ENCODE peak calls at places on chromosome 15, in six cellular contexts. P is A549, L is K562, S is WTC11, H is H1, X is endothelial cell of umbilical vein. F is an unnamed sample.

GRCh38 chr15:86634992-86635608 is 555.4 kb downstream of the AGBL1 start:
- DNase-seq in P (no peak), S (no peak), H (no peak), X (no peak), L (no peak), F (no peak)

GRCh38 chr15:100721758-100722550 is 119.6 kb downstream of the ASB7 start:
- DNase-seq in X (peak; percentile 96), S (no peak), P (peak; percentile 98), L (no peak), H (peak; percentile 35), F (peak; percentile 91)

GRCh38 chr15:40150163-40150925 is 10.5 kb upstream of the BUB1B start:
- DNase-seq in L (no peak), X (peak; percentile 40), H (no peak), P (no peak), S (no peak), F (peak; percentile 14)

GRCh38 chr15:25693321-25694237 is 169.5 kb downstream of the ATP10A start:
- DNase-seq in X (no peak), S (peak; percentile 75), H (peak; percentile 86), P (no peak), L (peak; percentile 46), F (peak; percentile 7)

GRCh38 chr15:89139613-89140499 is 51.6 kb downstream of the ABHD2 start:
- DNase-seq in X (no peak), H (no peak), S (peak; percentile 22), L (no peak), P (no peak), F (peak; percentile 62)

GRCh38 chr15:99143655-99144610 is 39.1 kb downstream of the SYNM start:
- DNase-seq in L (no peak), H (no peak), S (no peak), X (no peak), P (no peak), F (peak; percentile 35)

GRCh38 chr15:33292718-33293307 is 18.0 kb upstream of the RYR3 start:
- DNase-seq in X (peak; percentile 69), L (peak; percentile 47), P (peak; percentile 59), H (peak; percentile 70), S (peak; percentile 74), F (peak; percentile 51)

GRCh38 chr15:40984963-40985362 is 31.7 kb downstream of the CHAC1 start:
- DNase-seq in L (no peak), S (no peak), H (no peak), X (no peak), P (no peak), F (no peak)

GRCh38 chr15:85380860-85381535 is 595 bp downstream of the AKAP13 start:
- DNase-seq in L (peak; percentile 33), H (peak; percentile 67), S (peak; percentile 68), P (peak; percentile 48), X (peak; percentile 54), F (no peak)

GRCh38 chr15:101509279-101509678 is 19.8 kb upstream of the PCSK6 start:
- DNase-seq in X (no peak), S (no peak), L (no peak), H (no peak), P (no peak), F (peak; percentile 47)

GRCh38 chr15:100103828-100104227 is 237.9 kb downstream of the ADAMTS17 start:
- DNase-seq in P (no peak), X (no peak), S (no peak), H (no peak), L (no peak), F (no peak)

GRCh38 chr15:39040861-39041260 is 476.2 kb upstream of the RASGRP1 start:
- DNase-seq in P (no peak), X (no peak), S (no peak), H (no peak), L (no peak), F (no peak)

GRCh38 chr15:90002428-90002844 is 1.3 kb downstream of the ZNF710 start:
- DNase-seq in S (peak; percentile 53), H (peak; percentile 65), X (peak; percentile 44), P (peak; percentile 71), L (no peak), F (no peak)

GRCh38 chr15:55820043-55820442 is 77.1 kb upstream of the PRTG start:
- DNase-seq in X (no peak), S (no peak), L (no peak), P (no peak), H (no peak), F (no peak)

GRCh38 chr15:51828621-51829359 is 663 bp upstream of the TMOD3 start:
- DNase-seq in S (no peak), P (no peak), H (no peak), X (no peak), L (peak; percentile 73), F (no peak)

GRCh38 chr15:65962187-65962586 is 92.9 kb downstream of the RAB11A start:
- DNase-seq in S (no peak), L (no peak), H (no peak), P (no peak), X (peak; percentile 6), F (no peak)

GRCh38 chr15:55824857-55825613 is 82.1 kb upstream of the PRTG start:
- DNase-seq in X (no peak), P (no peak), S (peak; percentile 17), L (no peak), H (no peak), F (no peak)

GRCh38 chr15:72782993-72783562 is 480 bp downstream of the ADPGK start:
- DNase-seq in L (no peak), X (no peak), P (no peak), S (no peak), H (no peak), F (no peak)

GRCh38 chr15:36278219-36278618 is 301.2 kb upstream of the CDIN1 start:
- DNase-seq in X (no peak), S (no peak), H (no peak), P (no peak), L (no peak), F (no peak)

GRCh38 chr15:29815000-29815704 is 7.1 kb downstream of the TJP1 start:
- DNase-seq in H (no peak), X (peak; percentile 62), P (no peak), S (no peak), L (peak; percentile 26), F (peak; percentile 41)

DNA sequence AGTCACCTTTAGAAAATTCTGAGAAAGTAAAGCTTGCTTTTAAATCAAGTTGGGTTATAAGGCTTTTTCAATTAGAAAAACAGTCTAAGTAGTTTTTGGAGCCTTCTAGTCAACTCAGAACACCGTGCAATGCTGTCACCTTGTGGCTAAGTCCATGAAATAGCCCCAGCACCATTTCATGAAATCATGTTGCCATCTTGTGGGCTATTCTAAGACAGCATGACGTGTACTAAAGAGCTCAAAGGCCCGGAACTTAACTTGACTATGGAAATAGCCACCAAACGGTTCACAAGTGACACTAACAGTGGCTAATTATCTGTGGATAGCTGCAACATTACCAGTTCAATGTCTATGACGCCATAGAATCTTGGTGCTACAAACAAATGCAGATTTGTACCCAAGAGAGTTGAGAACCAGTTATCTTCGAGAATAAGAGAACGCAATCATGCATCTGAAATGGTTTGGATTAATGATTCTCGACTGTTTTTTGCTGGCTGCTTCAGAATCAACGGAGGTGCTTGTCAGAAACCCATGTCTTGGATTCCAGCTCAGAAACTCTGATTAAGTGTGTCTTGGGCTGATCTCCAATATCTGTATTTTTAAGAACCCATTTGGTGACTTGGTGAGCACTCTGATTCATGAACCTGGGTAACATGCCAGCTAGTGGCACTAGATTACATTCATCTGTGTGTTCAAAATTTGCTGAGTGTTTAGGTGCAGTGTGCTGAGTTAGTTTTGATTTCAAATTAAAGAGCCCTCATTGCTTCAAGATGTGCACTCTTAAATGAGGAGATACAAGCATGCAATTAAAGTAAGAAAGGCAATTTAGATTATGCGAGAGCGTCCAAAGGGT is 111.2 kb upstream of the MCTP2 start:
- DNase-seq in S (peak; percentile 48), X (peak; percentile 65), H (peak; percentile 54), L (peak; percentile 35), P (peak; percentile 51), F (peak; percentile 71)
- TF ChIP-seq JUN in S (no peak), X (peak; percentile 12), H (no peak), L (no peak), P (no peak), F (no peak)

DNA sequence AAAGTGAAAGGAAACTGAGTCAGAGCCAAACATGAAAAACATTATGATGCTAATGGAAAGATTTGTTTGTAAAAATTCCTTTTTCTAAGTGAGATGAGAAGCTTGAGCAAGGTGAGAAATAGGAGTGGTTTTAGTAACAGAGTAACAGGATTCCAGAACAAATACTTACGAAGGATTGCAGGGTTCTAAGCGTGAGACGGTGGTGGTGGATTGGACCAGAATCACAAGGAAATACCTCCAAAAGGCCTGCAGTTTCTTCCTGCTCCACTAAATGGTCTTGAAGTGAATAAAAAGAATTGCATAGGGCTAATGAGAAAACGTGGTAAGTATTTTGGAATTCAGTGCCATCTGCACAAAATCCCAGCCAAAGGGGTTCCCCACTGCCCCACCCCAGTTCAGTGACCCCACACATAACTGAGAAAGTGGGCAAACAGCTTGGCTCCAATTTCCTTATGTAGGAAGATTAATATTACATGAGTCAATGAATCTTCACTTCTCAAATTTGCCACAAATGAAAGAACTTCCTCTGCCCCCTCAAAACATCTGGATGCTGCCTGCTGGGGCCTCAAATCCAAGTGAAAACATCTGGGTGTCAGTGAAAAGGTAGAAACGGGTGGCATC is 283.8 kb upstream of the NR2F2 start:
- DNase-seq in L (no peak), P (no peak), S (no peak), H (no peak), X (no peak), F (no peak)
- TF ChIP-seq JUN in L (no peak), P (no peak), S (no peak), H (no peak), X (no peak), F (no peak)

GRCh38 chr15:49421991-49422390 is 1.1 kb upstream of the FGF7 start:
- DNase-seq in H (no peak), P (no peak), L (peak; percentile 33), X (peak; percentile 65), S (peak; percentile 52), F (peak; percentile 53)
- TF ChIP-seq JUN in H (no peak), P (no peak), L (no peak), X (no peak), S (no peak), F (no peak)

GRCh38 chr15:79115461-79115860 is 24.9 kb upstream of the RASGRF1 start:
- DNase-seq in S (no peak), P (no peak), L (no peak), X (no peak), H (no peak), F (no peak)

GRCh38 chr15:79116771-79117170 is 26.2 kb upstream of the RASGRF1 start:
- DNase-seq in H (peak; percentile 4), L (no peak), X (no peak), S (no peak), P (no peak), F (no peak)

GRCh38 chr15:79115971-79116370 is 25.4 kb upstream of the RASGRF1 start:
- DNase-seq in H (peak; percentile 17), S (no peak), L (no peak), X (no peak), P (no peak), F (no peak)

GRCh38 chr15:79113831-79114230 is 23.3 kb upstream of the RASGRF1 start:
- DNase-seq in H (peak; percentile 4), S (no peak), X (no peak), L (no peak), P (no peak), F (no peak)

GRCh38 chr15:79117442-79118204 is 27.0 kb upstream of the RASGRF1 start:
- DNase-seq in H (peak; percentile 46), P (no peak), X (no peak), L (no peak), S (no peak), F (no peak)
- TF ChIP-seq JUN in H (no peak), P (no peak), X (no peak), L (no peak), S (no peak), F (no peak)

F was measured in HepG2.